ENCODE peak calls at places on chromosomes 1 and 21, in ten cellular contexts. R is effector memory CD4-positive, alpha-beta T cell; A is SJSA1; I is right lobe of liver; Q is breast epithelium; P is tibial nerve; O is fibroblast of lung; Z is CD8-positive, alpha-beta memory T cell; N is ovary; M is tibial artery. K is an unnamed sample.

GRCh38 chr21:34881894-34882371 is 167.2 kb downstream of the RUNX1 start:
- DNase-seq in R (no peak), A (peak; percentile 97), I (no peak), Q (no peak), P (no peak), O (peak; percentile 91), Z (no peak), N (no peak), M (no peak), K (no peak)

GRCh38 chr1:27643626-27644368 is 8.8 kb upstream of the FGR start:
- DNase-seq in R (peak; percentile 57), A (peak; percentile 39), I (no peak), Q (no peak), P (peak; percentile 57), O (peak; percentile 36), Z (peak; percentile 59), N (no peak), M (no peak), K (no peak)

GRCh38 chr1:119361205-119361604 is 7.4 kb upstream of the HAO2 start:
- DNase-seq in R (no peak), A (no peak), I (no peak), Q (no peak), P (no peak), O (no peak), Z (no peak), N (no peak), M (no peak), K (no peak)

GRCh38 chr1:41320860-41321259 is 40.4 kb upstream of the FOXO6 start:
- DNase-seq in R (no peak), A (no peak), I (no peak), Q (no peak), P (no peak), O (no peak), Z (no peak), N (no peak), M (no peak), K (no peak)

GRCh38 chr1:44110916-44111315 is 7.7 kb upstream of the KLF17 start:
- DNase-seq in R (no peak), A (no peak), I (no peak), Q (no peak), P (no peak), O (no peak), Z (no peak), N (no peak), M (no peak), K (no peak)

GRCh38 chr1:212634252-212634651 is 25.7 kb downstream of the ATF3 start:
- DNase-seq in R (no peak), A (no peak), I (no peak), Q (no peak), P (no peak), O (no peak), Z (no peak), N (no peak), M (no peak), K (no peak)

GRCh38 chr1:203342192-203342940 is 8.6 kb downstream of the FMOD start:
- DNase-seq in R (peak; percentile 20), A (peak; percentile 36), I (no peak), Q (no peak), P (peak; percentile 75), O (peak; percentile 27), Z (peak; percentile 18), N (no peak), M (no peak), K (no peak)

GRCh38 chr1:41743361-41743760 is 175.4 kb downstream of the HIVEP3 start:
- DNase-seq in R (no peak), A (peak; percentile 58), I (no peak), Q (no peak), P (no peak), O (peak; percentile 74), Z (no peak), N (no peak), M (no peak), K (no peak)

GRCh38 chr1:187306671-187307415 is 478.1 kb downstream of the PLA2G4A start:
- DNase-seq in R (no peak), A (no peak), I (no peak), Q (no peak), P (no peak), O (peak; percentile 27), Z (no peak), N (no peak), M (no peak), K (no peak)

GRCh38 chr1:94644371-94644770 is 102.8 kb upstream of the F3 start:
- DNase-seq in R (no peak), A (no peak), I (no peak), Q (no peak), P (no peak), O (no peak), Z (no peak), N (no peak), M (no peak), K (no peak)

GRCh38 chr1:37602750-37603694 is 7.3 kb upstream of the GNL2 start:
- DNase-seq in R (peak; percentile 32), A (peak; percentile 28), I (no peak), Q (no peak), P (peak; percentile 6), O (no peak), Z (peak; percentile 12), N (no peak), M (no peak), K (no peak)

GRCh38 chr1:8679929-8680504 is 137.4 kb downstream of the RERE start:
- DNase-seq in R (no peak), A (no peak), I (no peak), Q (no peak), P (no peak), O (no peak), Z (no peak), N (no peak), M (no peak), K (no peak)

GRCh38 chr1:64550505-64550904 is 80.6 kb downstream of the CACHD1 start:
- DNase-seq in R (no peak), A (no peak), I (no peak), Q (no peak), P (no peak), O (no peak), Z (no peak), N (no peak), M (no peak), K (no peak)

GRCh38 chr1:234554478-234555311 is 55.3 kb downstream of the IRF2BP2 start:
- DNase-seq in R (no peak), A (no peak), I (no peak), Q (no peak), P (no peak), O (peak; percentile 49), Z (no peak), N (peak; percentile 41), M (no peak), K (no peak)

GRCh38 chr1:116375884-116376733 is 3.1 kb downstream of the ATP1A1 start:
- DNase-seq in R (no peak), A (peak; percentile 81), I (peak; percentile 85), Q (peak; percentile 77), P (peak; percentile 66), O (peak; percentile 84), Z (peak; percentile 26), N (peak; percentile 71), M (peak; percentile 91), K (no peak)
- H3K4me3 ChIP-seq in R (peak overlapping the region; percentile 93), A (peak overlapping the region; percentile 3), I (no peak overlapping the region), Q (peak overlapping the region; percentile 95), P (peak overlapping the region; percentile 71), O (no peak overlapping the region), Z (peak overlapping the region; percentile 67), N (peak overlapping the region; percentile 23), M (peak overlapping the region; percentile 94), K (peak overlapping the region; percentile 62)

GRCh38 chr21:38822754-38823374 is 17.1 kb downstream of the ETS2 start:
- DNase-seq in R (no peak), A (no peak), I (no peak), Q (no peak), P (no peak), O (no peak), Z (no peak), N (no peak), M (peak; percentile 80), K (no peak)

GRCh38 chr21:38820471-38821239 is 14.9 kb downstream of the ETS2 start:
- DNase-seq in R (no peak), A (no peak), I (peak; percentile 85), Q (no peak), P (no peak), O (no peak), Z (no peak), N (no peak), M (no peak), K (no peak)

GRCh38 chr21:38821248-38821647 is 15.5 kb downstream of the ETS2 start:
- DNase-seq in R (no peak), A (no peak), I (no peak), Q (no peak), P (no peak), O (no peak), Z (no peak), N (no peak), M (no peak), K (no peak)

GRCh38 chr21:38823737-38824123 is 18.0 kb downstream of the ETS2 start:
- DNase-seq in R (no peak), A (no peak), I (no peak), Q (no peak), P (no peak), O (no peak), Z (no peak), N (no peak), M (no peak), K (no peak)

DNA sequence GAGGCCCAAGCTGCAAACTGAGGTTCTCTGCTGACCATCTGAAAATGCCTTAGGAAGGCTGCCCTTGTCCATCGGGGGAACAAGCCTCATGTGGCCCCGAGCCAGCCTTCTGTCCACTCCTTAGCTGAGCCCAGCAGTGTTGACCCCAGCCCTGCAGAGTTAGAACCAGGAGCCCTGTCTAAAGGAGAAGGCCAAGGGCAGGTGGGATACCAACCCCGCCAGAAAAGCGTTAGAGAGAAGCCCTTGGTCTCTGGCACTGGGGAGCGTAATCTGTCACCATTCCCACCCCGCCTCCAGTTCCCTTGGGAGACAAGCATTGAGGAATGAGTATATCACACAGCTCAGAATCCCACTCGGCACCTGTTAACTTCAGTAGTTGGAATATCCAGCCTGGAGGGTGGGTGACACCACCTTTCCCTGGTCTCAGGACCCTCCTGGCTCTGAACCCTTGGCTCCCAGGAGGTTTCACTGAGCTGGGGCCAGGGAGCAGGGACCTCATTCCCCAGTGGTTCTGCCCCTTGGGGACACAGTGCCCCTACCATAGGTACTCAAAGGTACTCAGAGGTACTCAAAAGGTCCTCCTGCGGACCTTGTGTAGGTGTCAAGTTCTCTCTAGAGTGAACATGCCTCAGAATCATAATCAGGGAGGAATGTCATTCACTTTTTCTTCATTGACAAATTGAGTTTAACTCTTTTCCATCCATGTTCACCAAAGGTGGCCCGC is 16.4 kb downstream of the ETS2 start:
- DNase-seq in R (no peak), A (no peak), I (no peak), Q (no peak), P (no peak), O (no peak), Z (no peak), N (no peak), M (no peak), K (no peak)
- H3K36me3 ChIP-seq in R (peaks cover 68% of the 10 kb centered on the region), A (peaks cover 88% of the 10 kb centered on the region), I (peaks cover 16% of the 10 kb centered on the region), Q (no peaks in the 10 kb centered on the region), P (peaks cover 31% of the 10 kb centered on the region), O (peaks cover 38% of the 10 kb centered on the region), Z (peaks cover 59% of the 10 kb centered on the region), N (no peaks in the 10 kb centered on the region), M (peaks cover 70% of the 10 kb centered on the region), K (peaks cover 43% of the 10 kb centered on the region)

GRCh38 chr1:227621211-227621610 is 57.9 kb downstream of the ZNF678 start:
- DNase-seq in R (no peak), A (no peak), I (no peak), Q (no peak), P (no peak), O (peak; percentile 15), Z (no peak), N (no peak), M (no peak), K (no peak)
- H3K9me3 ChIP-seq in R (peaks cover 20% of the 10 kb centered on the region), A (peaks cover 30% of the 10 kb centered on the region), I (no peaks in the 10 kb centered on the region), Q (peaks cover 56% of the 10 kb centered on the region), P (no peaks in the 10 kb centered on the region), O (no peaks in the 10 kb centered on the region), Z (peaks cover 7% of the 10 kb centered on the region), N (no peaks in the 10 kb centered on the region), M (no peaks in the 10 kb centered on the region), K (no peaks in the 10 kb centered on the region)

GRCh38 chr1:46622341-46622740 is 5.7 kb upstream of the MOB3C start:
- DNase-seq in R (no peak), A (peak; percentile 20), I (no peak), Q (no peak), P (no peak), O (no peak), Z (no peak), N (no peak), M (no peak), K (no peak)
- H3K4me3 ChIP-seq in R (no peak overlapping the region), A (no peak overlapping the region), I (no peak overlapping the region), Q (no peak overlapping the region), P (no peak overlapping the region), O (no peak overlapping the region), Z (no peak overlapping the region), N (no peak overlapping the region), M (no peak overlapping the region), K (no peak overlapping the region)